ENCODE peak calls at places on chromosomes 16 and 17, in nine cellular contexts. I is HS-5; T is stimulated activated CD8-positive, alpha-beta memory T cell treated with anti-CD3 and anti-CD28 coated beads, Interleukin-15, amount 100 ng/mL, for 24 hours; L is NB4; F is ELR; V is DMS153; A is AG20443; G is CD8-positive, alpha-beta T cell; D is epithelial cell of esophagus. E is an unnamed sample.

GRCh38 chr17:76543482-76544122 is 3.8 kb downstream of the PRCD start:
- DNase-seq in F (no peak), L (no peak), G (no peak), T (no peak), V (no peak), A (no peak), I (no peak), D (no peak), E (no peak)

GRCh38 chr16:86012221-86012620 is 113.3 kb downstream of the IRF8 start:
- DNase-seq in L (no peak), D (no peak), T (no peak), F (no peak), G (no peak), V (no peak), A (no peak), I (no peak), E (no peak)

GRCh38 chr16:87235810-87236515 is 81.2 kb downstream of the C16orf95 start:
- DNase-seq in G (no peak), I (no peak), T (no peak), V (no peak), D (no peak), A (no peak), L (peak), F (no peak), E (peak)

GRCh38 chr16:74257061-74257460 is 39.6 kb upstream of the PSMD7 start:
- DNase-seq in G (no peak), I (no peak), F (no peak), A (no peak), L (peak), D (no peak), T (no peak), V (no peak), E (no peak)

GRCh38 chr16:53821957-53822625 is 118.1 kb downstream of the FTO start:
- DNase-seq in I (peak), V (no peak), D (peak), F (peak), A (peak), G (no peak), T (no peak), L (no peak), E (no peak)

GRCh38 chr17:42832213-42832933 is 824 bp upstream of the PSME3 start:
- DNase-seq in L (no peak), V (no peak), T (no peak), F (peak), I (no peak), G (no peak), D (no peak), A (no peak), E (no peak)

GRCh38 chr17:45784293-45784582 is at the start of gene CRHR1:
- DNase-seq in D (no peak), I (no peak), F (no peak), V (no peak), A (peak), T (no peak), G (no peak), L (no peak), E (no peak)

GRCh38 chr16:48542020-48542473 is 67.9 kb downstream of the N4BP1 start:
- DNase-seq in G (no peak), D (peak), I (no peak), L (peak), F (peak), T (no peak), A (peak), V (no peak), E (peak)

GRCh38 chr17:57085448-57086068 is 512 bp downstream of the AKAP1 start:
- DNase-seq in G (peak), D (peak), A (peak), L (peak), T (no peak), F (peak), V (no peak), I (no peak), E (peak)

GRCh38 chr16:49491736-49492089 is 118.1 kb downstream of the C16orf78 start:
- DNase-seq in D (no peak), G (no peak), A (no peak), V (no peak), F (no peak), T (no peak), I (no peak), L (no peak), E (no peak)

E was measured in Kasumi-1.